ENCODE peak calls at places on chromosomes 3 and 15, in eight cellular contexts. One of them, this sample, is unnamed.

GRCh38 chr15:36330598-36330997 is 248.8 kb upstream of the CDIN1 start:
- DNase-seq in ovary: no peak
- DNase-seq in Caco-2: no peak
- DNase-seq in NCI-H1092: no peak
- DNase-seq in non-pigmented ciliary epithelial cell: no peak
- DNase-seq in activated T-cell treated with anti-CD3 and anti-CD28 coated beads, Interleukin-2, amount 50 U/mL, for 72 hours: no peak
- DNase-seq in stimulated activated naive B cell treated with anti-CD40 and anti-IgM and Interleukin-4, amounts not matched to agents 10 μg/mL and 1 μg/mL and 100 μg/mL, for 72 hours: no peak
- DNase-seq in left cardiac atrium: no peak
- DNase-seq in this sample: no peak

GRCh38 chr3:195907730-195908438 is 467 bp downstream of the TNK2 start:
- DNase-seq in ovary: no peak
- DNase-seq in Caco-2: no peak
- DNase-seq in NCI-H1092: no peak
- DNase-seq in non-pigmented ciliary epithelial cell: no peak
- DNase-seq in activated T-cell treated with anti-CD3 and anti-CD28 coated beads, Interleukin-2, amount 50 U/mL, for 72 hours: peak
- DNase-seq in stimulated activated naive B cell treated with anti-CD40 and anti-IgM and Interleukin-4, amounts not matched to agents 10 μg/mL and 1 μg/mL and 100 μg/mL, for 72 hours: peak
- DNase-seq in left cardiac atrium: peak
- DNase-seq in this sample: no peak

GRCh38 chr15:43821505-43821904 is 3.0 kb downstream of the MFAP1 start:
- DNase-seq in ovary: no peak
- DNase-seq in Caco-2: no peak
- DNase-seq in NCI-H1092: no peak
- DNase-seq in non-pigmented ciliary epithelial cell: no peak
- DNase-seq in activated T-cell treated with anti-CD3 and anti-CD28 coated beads, Interleukin-2, amount 50 U/mL, for 72 hours: no peak
- DNase-seq in stimulated activated naive B cell treated with anti-CD40 and anti-IgM and Interleukin-4, amounts not matched to agents 10 μg/mL and 1 μg/mL and 100 μg/mL, for 72 hours: no peak
- DNase-seq in left cardiac atrium: no peak
- DNase-seq in this sample: no peak

GRCh38 chr3:98764692-98765002 is 1.5 kb downstream of the ST3GAL6 start:
- DNase-seq in ovary: no peak
- DNase-seq in Caco-2: no peak
- DNase-seq in NCI-H1092: no peak
- DNase-seq in non-pigmented ciliary epithelial cell: no peak
- DNase-seq in activated T-cell treated with anti-CD3 and anti-CD28 coated beads, Interleukin-2, amount 50 U/mL, for 72 hours: no peak
- DNase-seq in stimulated activated naive B cell treated with anti-CD40 and anti-IgM and Interleukin-4, amounts not matched to agents 10 μg/mL and 1 μg/mL and 100 μg/mL, for 72 hours: no peak
- DNase-seq in left cardiac atrium: no peak
- DNase-seq in this sample: no peak

GRCh38 chr15:78237146-78237545 is 2.8 kb upstream of the ACSBG1 start:
- DNase-seq in ovary: no peak
- DNase-seq in Caco-2: no peak
- DNase-seq in NCI-H1092: no peak
- DNase-seq in non-pigmented ciliary epithelial cell: no peak
- DNase-seq in activated T-cell treated with anti-CD3 and anti-CD28 coated beads, Interleukin-2, amount 50 U/mL, for 72 hours: no peak
- DNase-seq in stimulated activated naive B cell treated with anti-CD40 and anti-IgM and Interleukin-4, amounts not matched to agents 10 μg/mL and 1 μg/mL and 100 μg/mL, for 72 hours: no peak
- DNase-seq in left cardiac atrium: no peak
- DNase-seq in this sample: no peak

GRCh38 chr15:79970921-79971434 is at the start of gene BCL2A1:
- DNase-seq in ovary: no peak
- DNase-seq in Caco-2: no peak
- DNase-seq in NCI-H1092: no peak
- DNase-seq in non-pigmented ciliary epithelial cell: peak
- DNase-seq in activated T-cell treated with anti-CD3 and anti-CD28 coated beads, Interleukin-2, amount 50 U/mL, for 72 hours: peak
- DNase-seq in stimulated activated naive B cell treated with anti-CD40 and anti-IgM and Interleukin-4, amounts not matched to agents 10 μg/mL and 1 μg/mL and 100 μg/mL, for 72 hours: peak
- DNase-seq in left cardiac atrium: no peak
- DNase-seq in this sample: no peak

GRCh38 chr15:44029003-44029402 is 166.1 kb downstream of the FRMD5 start:
- DNase-seq in ovary: no peak
- DNase-seq in Caco-2: no peak
- DNase-seq in NCI-H1092: no peak
- DNase-seq in non-pigmented ciliary epithelial cell: no peak
- DNase-seq in activated T-cell treated with anti-CD3 and anti-CD28 coated beads, Interleukin-2, amount 50 U/mL, for 72 hours: no peak
- DNase-seq in stimulated activated naive B cell treated with anti-CD40 and anti-IgM and Interleukin-4, amounts not matched to agents 10 μg/mL and 1 μg/mL and 100 μg/mL, for 72 hours: no peak
- DNase-seq in left cardiac atrium: no peak
- DNase-seq in this sample: no peak

GRCh38 chr3:46021516-46021915 is 5.8 kb downstream of the XCR1 start:
- DNase-seq in ovary: no peak
- DNase-seq in Caco-2: no peak
- DNase-seq in NCI-H1092: no peak
- DNase-seq in non-pigmented ciliary epithelial cell: no peak
- DNase-seq in activated T-cell treated with anti-CD3 and anti-CD28 coated beads, Interleukin-2, amount 50 U/mL, for 72 hours: no peak
- DNase-seq in stimulated activated naive B cell treated with anti-CD40 and anti-IgM and Interleukin-4, amounts not matched to agents 10 μg/mL and 1 μg/mL and 100 μg/mL, for 72 hours: no peak
- DNase-seq in left cardiac atrium: no peak
- DNase-seq in this sample: no peak

GRCh38 chr3:102179321-102180290 is 255.2 kb upstream of the ZPLD1 start:
- DNase-seq in ovary: no peak
- DNase-seq in Caco-2: no peak
- DNase-seq in NCI-H1092: no peak
- DNase-seq in non-pigmented ciliary epithelial cell: no peak
- DNase-seq in activated T-cell treated with anti-CD3 and anti-CD28 coated beads, Interleukin-2, amount 50 U/mL, for 72 hours: no peak
- DNase-seq in stimulated activated naive B cell treated with anti-CD40 and anti-IgM and Interleukin-4, amounts not matched to agents 10 μg/mL and 1 μg/mL and 100 μg/mL, for 72 hours: no peak
- DNase-seq in left cardiac atrium: no peak
- DNase-seq in this sample: no peak

GRCh38 chr3:13667330-13667729 is 118.4 kb downstream of the FBLN2 start:
- DNase-seq in ovary: no peak
- DNase-seq in Caco-2: no peak
- DNase-seq in NCI-H1092: no peak
- DNase-seq in non-pigmented ciliary epithelial cell: no peak
- DNase-seq in activated T-cell treated with anti-CD3 and anti-CD28 coated beads, Interleukin-2, amount 50 U/mL, for 72 hours: no peak
- DNase-seq in stimulated activated naive B cell treated with anti-CD40 and anti-IgM and Interleukin-4, amounts not matched to agents 10 μg/mL and 1 μg/mL and 100 μg/mL, for 72 hours: no peak
- DNase-seq in left cardiac atrium: no peak
- DNase-seq in this sample: no peak

GRCh38 chr3:126017310-126017709 is 48.3 kb downstream of the ROPN1B start:
- DNase-seq in ovary: no peak
- DNase-seq in Caco-2: no peak
- DNase-seq in NCI-H1092: no peak
- DNase-seq in non-pigmented ciliary epithelial cell: no peak
- DNase-seq in activated T-cell treated with anti-CD3 and anti-CD28 coated beads, Interleukin-2, amount 50 U/mL, for 72 hours: no peak
- DNase-seq in stimulated activated naive B cell treated with anti-CD40 and anti-IgM and Interleukin-4, amounts not matched to agents 10 μg/mL and 1 μg/mL and 100 μg/mL, for 72 hours: no peak
- DNase-seq in left cardiac atrium: no peak
- DNase-seq in this sample: no peak

GRCh38 chr3:45960289-45960688 is 17.0 kb downstream of the CXCR6 start:
- DNase-seq in ovary: no peak
- DNase-seq in Caco-2: no peak
- DNase-seq in NCI-H1092: no peak
- DNase-seq in non-pigmented ciliary epithelial cell: no peak
- DNase-seq in activated T-cell treated with anti-CD3 and anti-CD28 coated beads, Interleukin-2, amount 50 U/mL, for 72 hours: no peak
- DNase-seq in stimulated activated naive B cell treated with anti-CD40 and anti-IgM and Interleukin-4, amounts not matched to agents 10 μg/mL and 1 μg/mL and 100 μg/mL, for 72 hours: no peak
- DNase-seq in left cardiac atrium: no peak
- DNase-seq in this sample: no peak

GRCh38 chr3:100781311-100781710 is 72.0 kb downstream of the TFG start:
- DNase-seq in ovary: no peak
- DNase-seq in Caco-2: no peak
- DNase-seq in NCI-H1092: no peak
- DNase-seq in non-pigmented ciliary epithelial cell: no peak
- DNase-seq in activated T-cell treated with anti-CD3 and anti-CD28 coated beads, Interleukin-2, amount 50 U/mL, for 72 hours: no peak
- DNase-seq in stimulated activated naive B cell treated with anti-CD40 and anti-IgM and Interleukin-4, amounts not matched to agents 10 μg/mL and 1 μg/mL and 100 μg/mL, for 72 hours: no peak
- DNase-seq in left cardiac atrium: no peak
- DNase-seq in this sample: no peak

GRCh38 chr3:122688996-122689395 is 8.4 kb downstream of the PARP14 start:
- DNase-seq in ovary: no peak
- DNase-seq in Caco-2: no peak
- DNase-seq in NCI-H1092: no peak
- DNase-seq in non-pigmented ciliary epithelial cell: no peak
- DNase-seq in activated T-cell treated with anti-CD3 and anti-CD28 coated beads, Interleukin-2, amount 50 U/mL, for 72 hours: no peak
- DNase-seq in stimulated activated naive B cell treated with anti-CD40 and anti-IgM and Interleukin-4, amounts not matched to agents 10 μg/mL and 1 μg/mL and 100 μg/mL, for 72 hours: no peak
- DNase-seq in left cardiac atrium: no peak
- DNase-seq in this sample: no peak